ENCODE peak calls at places on chromosomes 11 and 22, in six cellular contexts. J is activated naive CD8-positive, alpha-beta T cell treated with anti-CD3 and anti-CD28 coated beads, Interleukin-2, amount 50 U/mL, for 24 hours; I is cardiac muscle cell; F is amniotic stem cell; P is breast epithelium; H is A172. G is an unnamed sample.

GRCh38 chr11:45266693-45267451 is 19.3 kb downstream of the SYT13 start:
- DNase-seq in J (peak; percentile 45), I (no peak), F (no peak), P (no peak), H (no peak), G (no peak)

GRCh38 chr11:74702383-74703007 is 28.7 kb downstream of the CHRDL2 start:
- DNase-seq in J (peak; percentile 57), I (peak; percentile 79), F (peak; percentile 49), P (no peak), H (peak; percentile 70), G (peak; percentile 41)

GRCh38 chr22:27859336-27859735 is 57.8 kb upstream of the MN1 start:
- DNase-seq in J (no peak), I (no peak), F (no peak), P (no peak), H (no peak), G (no peak)

GRCh38 chr22:35033635-35034296 is 32.2 kb upstream of the ISX start:
- DNase-seq in J (no peak), I (no peak), F (no peak), P (no peak), H (no peak), G (no peak)

GRCh38 chr11:64743591-64744543 is at the start of gene RASGRP2:
- DNase-seq in J (peak; percentile 90), I (peak; percentile 46), F (no peak), P (peak; percentile 69), H (no peak), G (no peak)

GRCh38 chr11:22627421-22627820 is 1.8 kb upstream of the FANCF start:
- DNase-seq in J (no peak), I (no peak), F (no peak), P (no peak), H (no peak), G (no peak)

GRCh38 chr22:49812838-49813237 is 14.8 kb downstream of the BRD1 start:
- DNase-seq in J (no peak), I (peak; percentile 20), F (no peak), P (no peak), H (peak; percentile 26), G (no peak)

GRCh38 chr11:119365071-119365591 is 16.4 kb downstream of the USP2 start:
- DNase-seq in J (no peak), I (no peak), F (no peak), P (no peak), H (no peak), G (no peak)

GRCh38 chr11:58573451-58574104 is 2.1 kb downstream of the LPXN start:
- DNase-seq in J (peak; percentile 75), I (peak; percentile 88), F (peak; percentile 37), P (no peak), H (peak; percentile 74), G (peak; percentile 76)

GRCh38 chr11:36365937-36366336 is 69.8 kb downstream of the PRR5L start:
- DNase-seq in J (no peak), I (peak; percentile 66), F (no peak), P (no peak), H (no peak), G (no peak)

GRCh38 chr11:26936109-26936508 is 57.8 kb upstream of the FIBIN start:
- DNase-seq in J (no peak), I (no peak), F (no peak), P (no peak), H (no peak), G (no peak)

GRCh38 chr11:2930705-2931415 is 1.6 kb upstream of the PHLDA2 start:
- DNase-seq in J (peak; percentile 68), I (peak; percentile 51), F (no peak), P (peak; percentile 93), H (peak; percentile 80), G (no peak)

GRCh38 chr11:106624377-106624776 is 393.9 kb downstream of the GUCY1A2 start:
- DNase-seq in J (no peak), I (no peak), F (no peak), P (no peak), H (no peak), G (no peak)

GRCh38 chr11:102268083-102268984 is 49.0 kb upstream of the BIRC3 start:
- DNase-seq in J (peak; percentile 69), I (peak; percentile 77), F (no peak), P (peak; percentile 94), H (peak; percentile 69), G (no peak)

GRCh38 chr11:132349806-132350733 is 979.7 kb downstream of the NTM start:
- DNase-seq in J (no peak), I (no peak), F (no peak), P (no peak), H (no peak), G (no peak)

GRCh38 chr22:22818861-22819855 is 68.5 kb upstream of the IGLL5 start:
- DNase-seq in J (no peak), I (no peak), F (no peak), P (no peak), H (no peak), G (no peak)

GRCh38 chr11:124791626-124792341 is 8.4 kb downstream of the MSANTD2 start:
- DNase-seq in J (no peak), I (peak; percentile 21), F (no peak), P (no peak), H (no peak), G (no peak)

GRCh38 chr22:49710746-49711145 is 116.9 kb downstream of the BRD1 start:
- DNase-seq in J (no peak), I (no peak), F (no peak), P (no peak), H (no peak), G (no peak)

GRCh38 chr22:49535527-49536125 is 292.0 kb downstream of the BRD1 start:
- DNase-seq in J (no peak), I (no peak), F (no peak), P (no peak), H (no peak), G (no peak)

GRCh38 chr11:132851247-132851646 is 681.1 kb downstream of the OPCML start:
- DNase-seq in J (no peak), I (no peak), F (no peak), P (no peak), H (no peak), G (no peak)

GRCh38 chr11:72591785-72592490 is 82.3 kb downstream of the PDE2A start:
- DNase-seq in J (peak; percentile 55), I (no peak), F (no peak), P (no peak), H (no peak), G (no peak)

GRCh38 chr11:1779806-1780699 is 16.3 kb upstream of the CTSD start:
- DNase-seq in J (no peak), I (no peak), F (no peak), P (peak; percentile 45), H (no peak), G (no peak)

GRCh38 chr11:110097459-110098012 is 4.3 kb downstream of the ZC3H12C start:
- DNase-seq in J (no peak), I (peak; percentile 44), F (no peak), P (no peak), H (no peak), G (no peak)

GRCh38 chr11:48012051-48012391 is 31.7 kb downstream of the PTPRJ start:
- DNase-seq in J (peak; percentile 59), I (no peak), F (no peak), P (no peak), H (no peak), G (no peak)

GRCh38 chr11:25535462-25535861 is 796.5 kb upstream of the ANO3 start:
- DNase-seq in J (no peak), I (peak; percentile 61), F (no peak), P (no peak), H (no peak), G (no peak)

GRCh38 chr11:28836285-28837081 is 728.3 kb downstream of the METTL15 start:
- DNase-seq in J (no peak), I (peak; percentile 95), F (peak; percentile 94), P (no peak), H (peak; percentile 99), G (peak; percentile 98)

GRCh38 chr11:134041791-134042696 is 26.8 kb upstream of the JAM3 start:
- DNase-seq in J (no peak), I (no peak), F (no peak), P (no peak), H (no peak), G (no peak)

GRCh38 chr22:42939941-42940653 is 74.9 kb downstream of the PACSIN2 start:
- DNase-seq in J (no peak), I (peak; percentile 77), F (no peak), P (no peak), H (peak; percentile 83), G (peak; percentile 20)

GRCh38 chr11:35682230-35683195 is 19.9 kb downstream of the TRIM44 start:
- DNase-seq in J (no peak), I (no peak), F (no peak), P (no peak), H (peak; percentile 12), G (no peak)

GRCh38 chr11:47656284-47656915 is 14.0 kb upstream of the MTCH2 start:
- DNase-seq in J (no peak), I (no peak), F (no peak), P (no peak), H (no peak), G (no peak)